ENCODE peak calls at places on chromosome 3, in seven cellular contexts. B is IMR-90, O is H9, K is mesenchymal stem cell, D is mesendoderm, E is H1, Q is trophoblast cell. S is an unnamed sample.

GRCh38 chr3:141237701-141238521 is 6.3 kb downstream of the PXYLP1 start:
- DNase-seq in B (no peak), O (no peak), K (no peak), D (peak), E (no peak), Q (peak), S (no peak)

GRCh38 chr3:67460841-67461240 is 193.6 kb downstream of the SUCLG2 start:
- DNase-seq in B (peak), O (no peak), K (no peak), D (no peak), E (no peak), Q (no peak), S (no peak)

GRCh38 chr3:131193671-131194291 is 167.1 kb downstream of the NEK11 start:
- DNase-seq in B (no peak), O (no peak), K (peak), D (peak), E (no peak), Q (peak), S (no peak)

GRCh38 chr3:54188176-54188791 is 65.9 kb downstream of the CACNA2D3 start:
- DNase-seq in B (peak), O (peak), K (peak), D (peak), E (peak), Q (peak), S (peak)

GRCh38 chr3:1138036-1138435 is 45.2 kb downstream of the CNTN6 start:
- DNase-seq in B (no peak), O (no peak), K (no peak), D (no peak), E (no peak), Q (no peak), S (no peak)

GRCh38 chr3:156820687-156821070 is 5.5 kb upstream of the LEKR1 start:
- DNase-seq in B (no peak), O (no peak), K (no peak), D (no peak), E (no peak), Q (no peak), S (no peak)

GRCh38 chr3:62538706-62539356 is 165.5 kb upstream of the FEZF2 start:
- DNase-seq in B (no peak), O (peak), K (no peak), D (no peak), E (no peak), Q (no peak), S (no peak)

GRCh38 chr3:7423995-7424394 is 563.1 kb downstream of the GRM7 start:
- DNase-seq in B (no peak), O (peak), K (no peak), D (peak), E (no peak), Q (no peak), S (no peak)

GRCh38 chr3:13278783-13279531 is 141.2 kb downstream of the NUP210 start:
- DNase-seq in B (peak), O (no peak), K (peak), D (no peak), E (no peak), Q (no peak), S (no peak)

GRCh38 chr3:190305406-190305805 is 16.8 kb downstream of the CLDN1 start:
- DNase-seq in B (no peak), O (no peak), K (no peak), D (no peak), E (no peak), Q (no peak), S (no peak)

GRCh38 chr3:183984749-183985729 is 32.6 kb downstream of the ABCC5 start:
- DNase-seq in B (no peak), O (peak), K (no peak), D (peak), E (no peak), Q (no peak), S (no peak)

GRCh38 chr3:56988874-56989433 is 71.5 kb upstream of the SPATA12 start:
- DNase-seq in B (peak), O (peak), K (peak), D (peak), E (peak), Q (peak), S (peak)

GRCh38 chr3:35908366-35909232 is 269.3 kb downstream of the ARPP21 start:
- DNase-seq in B (peak), O (peak), K (peak), D (peak), E (peak), Q (peak), S (peak)

GRCh38 chr3:191345334-191345733 is 15.0 kb upstream of the UTS2B start:
- DNase-seq in B (no peak), O (no peak), K (peak), D (no peak), E (no peak), Q (no peak), S (no peak)

GRCh38 chr3:185930393-185931107 is 7.3 kb downstream of the TRA2B start:
- DNase-seq in B (peak), O (no peak), K (peak), D (no peak), E (no peak), Q (no peak), S (no peak)

GRCh38 chr3:157913751-157914150 is 192.5 kb downstream of the SHOX2 start:
- DNase-seq in B (peak), O (no peak), K (no peak), D (no peak), E (no peak), Q (no peak), S (no peak)

GRCh38 chr3:9201895-9202294 is 47.6 kb downstream of the SRGAP3 start:
- DNase-seq in B (no peak), O (no peak), K (no peak), D (no peak), E (no peak), Q (no peak), S (no peak)

GRCh38 chr3:30544811-30545210 is 61.6 kb upstream of the TGFBR2 start:
- DNase-seq in B (peak), O (no peak), K (peak), D (no peak), E (no peak), Q (no peak), S (no peak)

GRCh38 chr3:15449489-15449888 is 22.1 kb downstream of the EAF1 start:
- DNase-seq in B (no peak), O (no peak), K (no peak), D (no peak), E (no peak), Q (no peak), S (no peak)

GRCh38 chr3:52529376-52530333 is 4.0 kb downstream of the NT5DC2 start:
- DNase-seq in B (peak), O (no peak), K (no peak), D (no peak), E (no peak), Q (no peak), S (no peak)

GRCh38 chr3:48739955-48740823 is 23.2 kb upstream of the IP6K2 start:
- DNase-seq in B (peak), O (peak), K (peak), D (peak), E (peak), Q (peak), S (peak)

GRCh38 chr3:116947809-116948208 is 238.2 kb downstream of the TUSC7 start:
- DNase-seq in B (no peak), O (no peak), K (no peak), D (no peak), E (no peak), Q (no peak), S (no peak)

GRCh38 chr3:105399611-105400010 is 32.9 kb downstream of the ALCAM start:
- DNase-seq in B (no peak), O (no peak), K (no peak), D (no peak), E (no peak), Q (no peak), S (no peak)

GRCh38 chr3:179811321-179812095 is 158.7 kb downstream of the USP13 start:
- DNase-seq in B (peak), O (peak), K (peak), D (peak), E (no peak), Q (peak), S (peak)

GRCh38 chr3:38646630-38647029 is 2.9 kb downstream of the SCN5A start:
- DNase-seq in B (peak), O (peak), K (peak), D (peak), E (peak), Q (peak), S (no peak)

GRCh38 chr3:184004483-184004882 is 13.2 kb downstream of the ABCC5 start:
- DNase-seq in B (no peak), O (no peak), K (peak), D (no peak), E (no peak), Q (peak), S (no peak)

GRCh38 chr3:55013145-55013544 is 85.3 kb upstream of the LRTM1 start:
- DNase-seq in B (peak), O (no peak), K (peak), D (peak), E (no peak), Q (peak), S (no peak)

GRCh38 chr3:177332955-177333354 is 135.7 kb upstream of the TBL1XR1 start:
- DNase-seq in B (no peak), O (no peak), K (no peak), D (no peak), E (no peak), Q (no peak), S (no peak)

GRCh38 chr3:177333535-177334495 is 136.5 kb upstream of the TBL1XR1 start:
- DNase-seq in B (no peak), O (no peak), K (peak), D (no peak), E (no peak), Q (no peak), S (no peak)

GRCh38 chr3:177330771-177331170 is 133.5 kb upstream of the TBL1XR1 start:
- DNase-seq in B (no peak), O (no peak), K (no peak), D (peak), E (no peak), Q (no peak), S (no peak)

GRCh38 chr3:177331203-177331602 is 133.9 kb upstream of the TBL1XR1 start:
- DNase-seq in B (no peak), O (no peak), K (no peak), D (no peak), E (no peak), Q (no peak), S (no peak)

DNA sequence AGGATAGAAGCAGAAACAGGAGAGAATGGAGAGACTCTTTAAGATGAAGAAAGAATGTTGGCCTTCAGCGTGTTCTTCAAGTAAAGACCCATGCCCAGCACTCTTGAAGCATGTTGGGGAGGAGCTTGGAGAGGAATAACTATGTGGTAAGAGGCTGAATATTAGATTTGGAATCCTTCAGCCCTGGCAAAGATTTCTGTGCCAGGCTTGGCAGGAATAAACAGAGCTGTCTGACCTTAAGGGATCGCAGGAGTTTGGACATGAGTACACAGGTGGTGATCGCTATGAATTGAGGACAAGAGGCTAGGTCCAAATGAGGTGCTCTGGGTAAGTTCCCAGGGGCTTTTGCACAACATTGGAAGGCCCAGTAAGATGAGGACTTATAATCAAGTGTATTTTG is 132.6 kb upstream of the TBL1XR1 start:
- DNase-seq in B (no peak), O (no peak), K (no peak), D (no peak), E (no peak), Q (no peak), S (no peak)
- H3K27ac ChIP-seq in B (no peak), O (no peak), K (no peak), D (no peak), E (no peak), Q (no peak), S (no peak)

GRCh38 chr3:133706033-133706432 is 40.2 kb upstream of the TF start:
- DNase-seq in B (no peak), O (no peak), K (no peak), D (no peak), E (no peak), Q (no peak), S (no peak)

GRCh38 chr3:133701435-133702358 is 40.0 kb upstream of the TOPBP1 start:
- DNase-seq in B (no peak), O (no peak), K (no peak), D (no peak), E (no peak), Q (no peak), S (no peak)

GRCh38 chr3:133700351-133700750 is 38.6 kb upstream of the TOPBP1 start:
- DNase-seq in B (no peak), O (no peak), K (no peak), D (no peak), E (no peak), Q (no peak), S (no peak)

GRCh38 chr3:133699903-133700302 is 38.2 kb upstream of the TOPBP1 start:
- DNase-seq in B (no peak), O (no peak), K (no peak), D (no peak), E (no peak), Q (no peak), S (no peak)

GRCh38 chr3:133703915-133704314 is 42.2 kb upstream of the TOPBP1 start:
- DNase-seq in B (no peak), O (no peak), K (no peak), D (no peak), E (no peak), Q (no peak), S (no peak)
- H3K18ac ChIP-seq in B (no peak), O (no peak), K (no peak), D (no peak), E (no peak), Q (no peak), S (no peak)

GRCh38 chr3:109553573-109554371 is 216.4 kb upstream of the DPPA4 start:
- DNase-seq in B (peak), O (no peak), K (no peak), D (no peak), E (no peak), Q (peak), S (no peak)
- H3K27ac ChIP-seq in B (no peak), O (no peak), K (no peak), D (no peak), E (no peak), Q (no peak), S (no peak)

GRCh38 chr3:16846373-16847078 is 38.2 kb upstream of the PLCL2 start:
- DNase-seq in B (no peak), O (no peak), K (no peak), D (no peak), E (no peak), Q (no peak), S (no peak)

GRCh38 chr3:16849240-16849639 is 35.5 kb upstream of the PLCL2 start:
- DNase-seq in B (peak), O (no peak), K (no peak), D (peak), E (no peak), Q (peak), S (peak)

GRCh38 chr3:16849795-16850194 is 35.0 kb upstream of the PLCL2 start:
- DNase-seq in B (peak), O (no peak), K (peak), D (peak), E (no peak), Q (no peak), S (no peak)

GRCh38 chr3:16844771-16845170 is 40.0 kb upstream of the PLCL2 start:
- DNase-seq in B (no peak), O (no peak), K (no peak), D (no peak), E (no peak), Q (no peak), S (no peak)

GRCh38 chr3:16848007-16848406 is 36.7 kb upstream of the PLCL2 start:
- DNase-seq in B (no peak), O (no peak), K (no peak), D (no peak), E (no peak), Q (no peak), S (no peak)
- H3K18ac ChIP-seq in B (no peak), O (no peak), K (no peak), D (no peak), E (no peak), Q (no peak), S (no peak)

GRCh38 chr3:119033393-119034255 is 1.0 kb downstream of the IGSF11 start:
- DNase-seq in B (no peak), O (no peak), K (peak), D (no peak), E (no peak), Q (peak), S (no peak)

GRCh38 chr3:119034256-119035013 is at the start of gene IGSF11:
- DNase-seq in B (peak), O (peak), K (peak), D (peak), E (peak), Q (peak), S (peak)

DNA sequence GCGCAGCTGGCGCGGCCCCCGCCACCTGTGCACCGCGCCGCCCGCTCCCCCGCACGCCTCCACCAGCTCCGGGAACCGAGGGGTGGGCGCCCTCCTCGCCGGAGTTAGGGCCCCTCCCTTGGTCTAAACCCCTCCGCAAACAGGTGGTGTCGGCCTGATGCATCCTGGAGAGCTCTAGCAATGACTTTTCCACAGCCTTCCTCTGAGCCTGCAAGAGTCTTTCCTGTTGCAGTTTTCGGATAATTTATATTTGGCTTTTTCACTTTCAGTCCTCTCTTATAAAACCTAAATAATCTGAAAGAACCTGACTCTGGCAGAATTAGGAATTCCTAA is 334 bp upstream of the IGSF11 start:
- DNase-seq in B (no peak), O (no peak), K (peak), D (no peak), E (no peak), Q (no peak), S (no peak)
- H3K27ac ChIP-seq in B (no peak), O (no peak), K (no peak), D (no peak), E (no peak), Q (no peak), S (no peak)

GRCh38 chr3:150515210-150515609 is 31.1 kb downstream of the SERP1 start:
- DNase-seq in B (no peak), O (no peak), K (no peak), D (no peak), E (no peak), Q (peak), S (no peak)

GRCh38 chr3:150521458-150521857 is 24.8 kb downstream of the SERP1 start:
- DNase-seq in B (no peak), O (no peak), K (no peak), D (no peak), E (no peak), Q (no peak), S (no peak)

GRCh38 chr3:150523538-150523937 is 22.8 kb downstream of the SERP1 start:
- DNase-seq in B (no peak), O (no peak), K (no peak), D (no peak), E (no peak), Q (no peak), S (no peak)

GRCh38 chr3:150519026-150519425 is 27.3 kb downstream of the SERP1 start:
- DNase-seq in B (no peak), O (no peak), K (no peak), D (no peak), E (no peak), Q (no peak), S (no peak)

DNA sequence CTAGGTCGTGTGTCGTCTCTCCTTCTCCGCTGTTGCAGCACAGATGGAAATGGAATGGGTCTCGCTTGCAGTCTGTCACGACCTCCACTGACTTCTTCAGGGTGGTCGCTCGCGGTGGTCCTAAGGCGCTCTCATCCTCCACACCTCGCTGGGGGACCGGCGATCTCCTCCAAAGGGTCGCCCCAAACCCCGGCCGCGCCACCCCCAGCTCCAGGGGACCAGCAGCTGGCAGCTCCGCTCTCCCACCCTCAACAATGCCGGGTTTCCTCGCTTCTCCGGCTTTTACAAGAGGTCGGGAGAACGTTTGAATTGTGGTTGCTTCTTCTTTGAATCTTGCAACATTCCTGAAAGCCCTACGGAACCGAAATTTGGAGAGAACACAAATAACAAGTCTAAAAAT is 25.9 kb downstream of the SERP1 start:
- DNase-seq in B (no peak), O (no peak), K (no peak), D (no peak), E (no peak), Q (peak), S (no peak)
- H3K18ac ChIP-seq in B (no peak), O (no peak), K (no peak), D (no peak), E (no peak), Q (no peak), S (no peak)

DNA sequence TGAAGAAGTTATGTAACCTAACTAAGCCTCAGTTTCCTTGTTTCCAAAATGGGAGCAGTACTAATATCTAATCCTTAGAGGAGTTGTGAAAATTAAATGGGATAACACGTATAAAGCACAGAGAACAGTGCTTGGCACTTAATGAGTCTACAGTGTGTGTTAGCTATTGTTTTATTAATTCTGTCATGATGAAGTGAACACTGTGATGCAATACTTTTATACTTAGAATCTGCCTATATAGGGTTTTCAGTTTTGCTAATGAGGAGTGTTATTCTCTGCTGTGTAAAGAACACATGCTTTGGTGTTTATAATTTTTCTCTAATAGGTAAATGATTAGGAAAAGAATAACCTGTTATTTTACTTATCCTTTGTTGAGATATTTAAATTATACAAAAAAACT is 65.2 kb downstream of the MBNL1 start:
- DNase-seq in B (no peak), O (no peak), K (no peak), D (no peak), E (no peak), Q (no peak), S (no peak)
- H3K27ac ChIP-seq in B (no peak), O (no peak), K (no peak), D (no peak), E (no peak), Q (no peak), S (no peak)

GRCh38 chr3:115232167-115232566 is 85.1 kb upstream of the ZBTB20 start:
- DNase-seq in B (peak), O (no peak), K (no peak), D (no peak), E (no peak), Q (no peak), S (no peak)
- H3K18ac ChIP-seq in B (no peak), O (no peak), K (no peak), D (no peak), E (no peak), Q (no peak), S (no peak)

DNA sequence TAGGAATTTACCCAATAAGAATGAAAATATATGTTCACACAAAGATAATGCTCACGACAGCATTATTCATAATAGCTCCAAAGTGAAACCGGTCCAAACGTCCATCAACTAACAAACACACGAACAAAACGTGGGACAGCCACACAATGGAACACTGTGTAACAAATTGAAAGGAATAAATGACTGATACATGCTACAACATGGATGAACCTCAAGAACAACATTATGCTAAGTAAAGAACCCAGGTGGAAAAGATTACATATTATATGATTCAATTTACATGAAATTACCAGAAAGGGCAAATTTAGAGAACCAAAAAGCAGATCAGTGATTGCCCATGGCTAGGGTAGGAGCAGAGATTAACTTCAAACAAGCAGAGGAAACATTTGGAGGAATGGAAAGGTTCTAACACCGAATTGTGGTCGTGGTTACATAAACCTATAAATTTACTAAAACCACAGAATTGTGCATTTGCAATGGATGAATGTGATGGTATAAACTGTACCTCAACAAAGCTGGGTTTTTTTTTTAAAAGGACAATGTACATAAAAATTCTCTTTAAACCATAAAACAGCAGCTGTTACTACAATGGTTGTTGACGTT is 76.3 kb downstream of the XXYLT1 start:
- DNase-seq in B (no peak), O (no peak), K (peak), D (no peak), E (no peak), Q (no peak), S (no peak)
- H3K27ac ChIP-seq in B (no peak), O (no peak), K (no peak), D (no peak), E (no peak), Q (no peak), S (peak)

GRCh38 chr3:127560051-127560787 is 30.3 kb downstream of the TPRA1 start:
- DNase-seq in B (no peak), O (no peak), K (no peak), D (no peak), E (no peak), Q (no peak), S (no peak)
- H3K18ac ChIP-seq in B (no peak), O (no peak), K (peak), D (no peak), E (no peak), Q (no peak), S (no peak)